ENCODE peak calls at places on chromosomes 2 and 18, in seven cellular contexts. One of them, this sample, is unnamed.

GRCh38 chr2:71666094-71666474 is 212.7 kb downstream of the DYSF start:
- DNase-seq in HCT116: no peak
- DNase-seq in HepG2: no peak
- DNase-seq in Peyer's patch: no peak
- DNase-seq in GM12878: no peak
- DNase-seq in breast epithelium: no peak
- DNase-seq in transverse colon: no peak
- DNase-seq in this sample: no peak

GRCh38 chr2:129465045-129465444 is 514.4 kb upstream of the RAB6C start:
- DNase-seq in transverse colon: no peak
- DNase-seq in HepG2: no peak
- DNase-seq in breast epithelium: no peak
- DNase-seq in Peyer's patch: no peak
- DNase-seq in HCT116: no peak
- DNase-seq in GM12878: no peak
- DNase-seq in this sample: no peak

GRCh38 chr2:159989249-159989648 is 73.2 kb downstream of the PLA2R1 start:
- DNase-seq in breast epithelium: no peak
- DNase-seq in HCT116: no peak
- DNase-seq in GM12878: no peak
- DNase-seq in transverse colon: no peak
- DNase-seq in HepG2: no peak
- DNase-seq in Peyer's patch: no peak
- DNase-seq in this sample: no peak

GRCh38 chr2:204505946-204506345 is 39.3 kb upstream of the PARD3B start:
- DNase-seq in transverse colon: no peak
- DNase-seq in HepG2: no peak
- DNase-seq in GM12878: no peak
- DNase-seq in HCT116: no peak
- DNase-seq in breast epithelium: no peak
- DNase-seq in Peyer's patch: no peak
- DNase-seq in this sample: no peak

GRCh38 chr2:206783718-206784117 is 18.3 kb downstream of the FASTKD2 start:
- DNase-seq in Peyer's patch: no peak
- DNase-seq in GM12878: no peak
- DNase-seq in HCT116: no peak
- DNase-seq in HepG2: peak
- DNase-seq in breast epithelium: no peak
- DNase-seq in transverse colon: no peak
- DNase-seq in this sample: peak

GRCh38 chr2:39845460-39846146 is 66.5 kb upstream of the THUMPD2 start:
- DNase-seq in breast epithelium: no peak
- DNase-seq in transverse colon: no peak
- DNase-seq in Peyer's patch: no peak
- DNase-seq in GM12878: no peak
- DNase-seq in HepG2: no peak
- DNase-seq in HCT116: peak
- DNase-seq in this sample: no peak

GRCh38 chr18:5418985-5419495 is 123.5 kb upstream of the ZBTB14 start:
- DNase-seq in Peyer's patch: no peak
- DNase-seq in HCT116: no peak
- DNase-seq in GM12878: no peak
- DNase-seq in transverse colon: no peak
- DNase-seq in breast epithelium: no peak
- DNase-seq in HepG2: no peak
- DNase-seq in this sample: no peak

GRCh38 chr2:229375241-229375640 is 104.2 kb upstream of the PID1 start:
- DNase-seq in HepG2: no peak
- DNase-seq in GM12878: no peak
- DNase-seq in HCT116: no peak
- DNase-seq in transverse colon: no peak
- DNase-seq in breast epithelium: no peak
- DNase-seq in Peyer's patch: no peak
- DNase-seq in this sample: no peak

GRCh38 chr2:112156152-112156986 is 18.2 kb downstream of the FBLN7 start:
- DNase-seq in GM12878: no peak
- DNase-seq in transverse colon: no peak
- DNase-seq in HCT116: no peak
- DNase-seq in breast epithelium: no peak
- DNase-seq in Peyer's patch: no peak
- DNase-seq in HepG2: peak
- DNase-seq in this sample: no peak

GRCh38 chr18:33839452-33840225 is 261.6 kb downstream of the ASXL3 start:
- DNase-seq in HepG2: peak
- DNase-seq in transverse colon: peak
- DNase-seq in breast epithelium: no peak
- DNase-seq in HCT116: peak
- DNase-seq in Peyer's patch: no peak
- DNase-seq in GM12878: no peak
- DNase-seq in this sample: peak

GRCh38 chr2:111120253-111121027 is at the start of gene BCL2L11:
- DNase-seq in transverse colon: peak
- DNase-seq in Peyer's patch: peak
- DNase-seq in breast epithelium: peak
- DNase-seq in HCT116: peak
- DNase-seq in HepG2: peak
- DNase-seq in GM12878: no peak
- DNase-seq in this sample: peak

GRCh38 chr2:102754746-102755145 is 7.1 kb upstream of the TMEM182 start:
- DNase-seq in breast epithelium: no peak
- DNase-seq in HCT116: no peak
- DNase-seq in HepG2: no peak
- DNase-seq in transverse colon: no peak
- DNase-seq in Peyer's patch: no peak
- DNase-seq in GM12878: no peak
- DNase-seq in this sample: no peak

GRCh38 chr2:102417946-102418345 is 5.0 kb upstream of the IL18RAP start:
- DNase-seq in HepG2: no peak
- DNase-seq in HCT116: no peak
- DNase-seq in Peyer's patch: no peak
- DNase-seq in GM12878: no peak
- DNase-seq in transverse colon: no peak
- DNase-seq in breast epithelium: no peak
- DNase-seq in this sample: no peak

GRCh38 chr2:231655494-231656408 is 52.6 kb upstream of the PTMA start:
- DNase-seq in HepG2: no peak
- DNase-seq in transverse colon: no peak
- DNase-seq in HCT116: no peak
- DNase-seq in Peyer's patch: no peak
- DNase-seq in breast epithelium: no peak
- DNase-seq in GM12878: no peak
- DNase-seq in this sample: no peak

GRCh38 chr2:200730960-200731359 is 80.8 kb upstream of the BZW1 start:
- DNase-seq in HepG2: no peak
- DNase-seq in GM12878: no peak
- DNase-seq in Peyer's patch: no peak
- DNase-seq in transverse colon: no peak
- DNase-seq in breast epithelium: no peak
- DNase-seq in HCT116: no peak
- DNase-seq in this sample: no peak

GRCh38 chr2:166373951-166374350 is 1.8 kb downstream of the SCN9A start:
- DNase-seq in GM12878: no peak
- DNase-seq in transverse colon: peak
- DNase-seq in Peyer's patch: no peak
- DNase-seq in breast epithelium: no peak
- DNase-seq in HCT116: no peak
- DNase-seq in HepG2: peak
- DNase-seq in this sample: peak

GRCh38 chr2:220687231-220687843 is 884.8 kb downstream of the EPHA4 start:
- DNase-seq in breast epithelium: peak
- DNase-seq in Peyer's patch: peak
- DNase-seq in transverse colon: peak
- DNase-seq in HepG2: peak
- DNase-seq in GM12878: no peak
- DNase-seq in HCT116: peak
- DNase-seq in this sample: peak

GRCh38 chr2:127641133-127641532 is 4.8 kb upstream of the GPR17 start:
- DNase-seq in HepG2: no peak
- DNase-seq in transverse colon: no peak
- DNase-seq in HCT116: no peak
- DNase-seq in Peyer's patch: no peak
- DNase-seq in breast epithelium: no peak
- DNase-seq in GM12878: no peak
- DNase-seq in this sample: no peak

GRCh38 chr2:20635096-20635475 is 15.8 kb downstream of the HS1BP3 start:
- DNase-seq in breast epithelium: no peak
- DNase-seq in HepG2: no peak
- DNase-seq in GM12878: no peak
- DNase-seq in HCT116: no peak
- DNase-seq in transverse colon: no peak
- DNase-seq in Peyer's patch: no peak
- DNase-seq in this sample: no peak

GRCh38 chr2:229714736-229715541 is 584 bp upstream of the DNER start:
- DNase-seq in HepG2: peak
- DNase-seq in breast epithelium: no peak
- DNase-seq in HCT116: no peak
- DNase-seq in transverse colon: peak
- DNase-seq in GM12878: no peak
- DNase-seq in Peyer's patch: peak
- DNase-seq in this sample: peak

GRCh38 chr18:78641689-78642231 is 337.9 kb upstream of the SALL3 start:
- DNase-seq in HCT116: no peak
- DNase-seq in HepG2: no peak
- DNase-seq in Peyer's patch: no peak
- DNase-seq in GM12878: no peak
- DNase-seq in transverse colon: no peak
- DNase-seq in breast epithelium: no peak
- DNase-seq in this sample: no peak

GRCh38 chr2:46380038-46380940 is 83.1 kb downstream of the EPAS1 start:
- DNase-seq in transverse colon: no peak
- DNase-seq in Peyer's patch: no peak
- DNase-seq in HepG2: no peak
- DNase-seq in GM12878: no peak
- DNase-seq in breast epithelium: no peak
- DNase-seq in HCT116: no peak
- DNase-seq in this sample: no peak

GRCh38 chr2:235002198-235003095 is 50.6 kb downstream of the SH3BP4 start:
- DNase-seq in Peyer's patch: peak
- DNase-seq in breast epithelium: no peak
- DNase-seq in transverse colon: no peak
- DNase-seq in GM12878: no peak
- DNase-seq in HCT116: no peak
- DNase-seq in HepG2: peak
- DNase-seq in this sample: no peak

GRCh38 chr2:86035883-86036789 is 69.5 kb downstream of the POLR1A start:
- DNase-seq in Peyer's patch: peak
- DNase-seq in breast epithelium: peak
- DNase-seq in HepG2: no peak
- DNase-seq in GM12878: peak
- DNase-seq in HCT116: no peak
- DNase-seq in transverse colon: peak
- DNase-seq in this sample: peak
- TF ChIP-seq POLR2A in Peyer's patch: no peak
- TF ChIP-seq POLR2A in breast epithelium: no peak
- TF ChIP-seq POLR2A in HepG2: no peak
- TF ChIP-seq POLR2A in GM12878: peak
- TF ChIP-seq POLR2A in HCT116: no peak
- TF ChIP-seq POLR2A in transverse colon: no peak
- TF ChIP-seq POLR2A in this sample: no peak

DNA sequence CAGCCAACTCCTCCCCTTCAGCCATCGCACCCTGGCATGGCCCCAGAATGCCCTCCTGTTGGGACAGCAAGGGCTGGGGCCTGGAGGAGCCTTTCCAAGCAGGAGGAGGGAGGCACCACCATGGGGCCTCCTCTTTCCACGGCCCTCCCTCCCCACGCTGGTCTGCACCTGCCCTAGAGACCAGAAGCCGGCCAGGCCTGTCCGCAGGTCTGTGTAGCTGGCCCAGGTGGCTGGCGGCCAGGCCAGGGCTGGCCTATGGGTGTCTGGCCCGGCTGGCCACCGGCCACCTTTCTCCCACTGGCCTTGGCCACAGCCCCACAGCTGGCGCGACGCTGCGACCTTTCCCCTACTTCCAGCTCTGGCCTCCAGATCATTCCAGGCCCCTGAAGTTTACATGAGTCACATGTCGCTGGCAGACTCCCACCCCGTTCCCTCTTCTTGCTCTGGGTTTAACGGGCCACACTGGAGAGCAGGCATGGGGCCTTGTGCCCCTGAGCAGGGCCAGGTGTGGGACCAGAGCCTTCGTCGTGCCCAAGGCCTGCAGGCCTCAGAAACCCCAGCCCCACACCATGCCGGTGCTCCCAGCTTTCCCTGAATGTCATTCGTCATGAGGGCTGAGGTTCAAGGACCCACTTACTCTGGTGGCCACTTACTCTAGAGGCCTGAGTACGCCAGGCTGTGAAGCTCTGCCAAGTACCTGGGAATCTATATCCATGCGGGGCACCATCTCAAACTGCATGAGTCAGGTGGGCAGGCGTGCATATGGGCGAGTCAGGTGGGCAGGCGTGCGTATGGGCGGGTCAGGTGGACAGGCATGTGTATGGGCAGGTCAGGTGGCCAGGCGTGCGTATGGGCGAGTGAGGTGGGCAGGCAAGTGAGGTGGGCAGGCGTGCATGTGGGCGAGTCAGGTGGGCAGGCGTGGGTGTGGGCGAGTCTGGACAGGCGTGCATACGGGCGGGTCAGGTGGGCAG is 33.3 kb upstream of the KLF11 start:
- DNase-seq in Peyer's patch: peak
- DNase-seq in GM12878: no peak
- DNase-seq in HCT116: no peak
- DNase-seq in HepG2: no peak
- DNase-seq in transverse colon: peak
- DNase-seq in breast epithelium: peak
- DNase-seq in this sample: no peak
- TF ChIP-seq POLR2A in Peyer's patch: no peak
- TF ChIP-seq POLR2A in GM12878: no peak
- TF ChIP-seq POLR2A in HCT116: no peak
- TF ChIP-seq POLR2A in HepG2: no peak
- TF ChIP-seq POLR2A in transverse colon: no peak
- TF ChIP-seq POLR2A in breast epithelium: no peak
- TF ChIP-seq POLR2A in this sample: no peak

DNA sequence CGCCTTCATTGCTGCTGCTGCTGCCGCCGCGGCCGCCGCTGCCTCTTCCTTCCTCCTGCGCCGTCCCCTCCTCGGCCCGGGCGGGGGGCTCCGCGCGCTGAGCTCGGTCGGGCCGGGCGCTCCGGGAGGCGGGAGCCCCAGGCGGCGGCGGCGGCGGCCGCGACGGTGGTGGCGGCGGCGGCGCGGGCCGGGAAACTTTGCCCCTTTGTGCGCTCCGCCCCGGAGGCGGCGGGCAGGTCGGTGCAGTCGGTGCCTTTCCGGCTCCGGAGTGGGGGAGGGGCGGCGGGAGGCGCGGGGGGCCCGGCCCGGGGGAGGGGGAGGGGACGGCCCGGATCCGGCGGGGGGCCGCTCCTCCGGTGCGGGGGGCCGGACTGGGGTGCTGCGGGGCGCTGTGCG is 210 bp downstream of the TET3 start:
- DNase-seq in Peyer's patch: peak
- DNase-seq in breast epithelium: no peak
- DNase-seq in HepG2: peak
- DNase-seq in transverse colon: peak
- DNase-seq in HCT116: no peak
- DNase-seq in GM12878: no peak
- DNase-seq in this sample: peak
- TF ChIP-seq POLR2A in Peyer's patch: no peak
- TF ChIP-seq POLR2A in breast epithelium: no peak
- TF ChIP-seq POLR2A in HepG2: no peak
- TF ChIP-seq POLR2A in transverse colon: no peak
- TF ChIP-seq POLR2A in HCT116: no peak
- TF ChIP-seq POLR2A in GM12878: peak
- TF ChIP-seq POLR2A in this sample: no peak

GRCh38 chr2:190695739-190696138 is 46.9 kb downstream of the NAB1 start:
- DNase-seq in GM12878: no peak
- DNase-seq in Peyer's patch: no peak
- DNase-seq in HCT116: no peak
- DNase-seq in transverse colon: no peak
- DNase-seq in HepG2: no peak
- DNase-seq in breast epithelium: no peak
- DNase-seq in this sample: no peak
- TF ChIP-seq POLR2A in GM12878: no peak
- TF ChIP-seq POLR2A in Peyer's patch: no peak
- TF ChIP-seq POLR2A in HCT116: no peak
- TF ChIP-seq POLR2A in transverse colon: no peak
- TF ChIP-seq POLR2A in HepG2: no peak
- TF ChIP-seq POLR2A in breast epithelium: no peak
- TF ChIP-seq POLR2A in this sample: no peak

This sample was measured in erythroblast.